ENCODE peak calls at places on chromosomes 12 and 14, in eight cellular contexts. R is NB4, E is transverse colon, W is heart right ventricle, N is psoas muscle, L is HL-60, O is adrenal gland, I is GM23248. T is an unnamed sample.

GRCh38 chr14:93655078-93655750 is 133.1 kb downstream of the PRIMA1 start:
- DNase-seq in N (no peak), O (peak), R (peak), E (no peak), L (peak), I (peak), W (peak), T (peak)

GRCh38 chr12:17691369-17691768 is 398.6 kb downstream of the RERGL start:
- DNase-seq in I (no peak), O (no peak), L (no peak), W (no peak), N (no peak), E (no peak), R (no peak), T (no peak)

GRCh38 chr14:103294091-103294490 is 39.9 kb upstream of the EIF5 start:
- DNase-seq in R (no peak), O (no peak), E (no peak), I (no peak), W (no peak), N (no peak), L (no peak), T (no peak)

GRCh38 chr14:77965919-77966435 is 166.1 kb downstream of the ADCK1 start:
- DNase-seq in I (peak), W (no peak), L (peak), E (no peak), N (no peak), O (peak), R (peak), T (no peak)

GRCh38 chr14:53603994-53604393 is 352.6 kb downstream of the BMP4 start:
- DNase-seq in N (no peak), R (no peak), O (no peak), L (no peak), E (no peak), W (no peak), I (no peak), T (no peak)

GRCh38 chr14:102819176-102819628 is 42.0 kb downstream of the TRAF3 start:
- DNase-seq in O (no peak), R (no peak), L (no peak), N (no peak), W (no peak), E (peak), I (no peak), T (peak)

GRCh38 chr12:79402626-79403025 is 288.1 kb downstream of the PAWR start:
- DNase-seq in O (no peak), L (no peak), R (no peak), N (no peak), W (no peak), I (peak), E (no peak), T (no peak)

GRCh38 chr12:89414851-89415250 is 62.5 kb upstream of the DUSP6 start:
- DNase-seq in O (no peak), E (no peak), I (peak), W (no peak), R (no peak), N (no peak), L (no peak), T (no peak)

GRCh38 chr12:119180380-119181040 is 1.8 kb downstream of the HSPB8 start:
- DNase-seq in I (peak), W (peak), R (no peak), E (peak), L (no peak), O (no peak), N (peak), T (peak)
- H3K4me3 ChIP-seq in I (peak), W (peak), R (no peak), E (peak), L (no peak), O (no peak), N (peak), T (no peak)

DNA sequence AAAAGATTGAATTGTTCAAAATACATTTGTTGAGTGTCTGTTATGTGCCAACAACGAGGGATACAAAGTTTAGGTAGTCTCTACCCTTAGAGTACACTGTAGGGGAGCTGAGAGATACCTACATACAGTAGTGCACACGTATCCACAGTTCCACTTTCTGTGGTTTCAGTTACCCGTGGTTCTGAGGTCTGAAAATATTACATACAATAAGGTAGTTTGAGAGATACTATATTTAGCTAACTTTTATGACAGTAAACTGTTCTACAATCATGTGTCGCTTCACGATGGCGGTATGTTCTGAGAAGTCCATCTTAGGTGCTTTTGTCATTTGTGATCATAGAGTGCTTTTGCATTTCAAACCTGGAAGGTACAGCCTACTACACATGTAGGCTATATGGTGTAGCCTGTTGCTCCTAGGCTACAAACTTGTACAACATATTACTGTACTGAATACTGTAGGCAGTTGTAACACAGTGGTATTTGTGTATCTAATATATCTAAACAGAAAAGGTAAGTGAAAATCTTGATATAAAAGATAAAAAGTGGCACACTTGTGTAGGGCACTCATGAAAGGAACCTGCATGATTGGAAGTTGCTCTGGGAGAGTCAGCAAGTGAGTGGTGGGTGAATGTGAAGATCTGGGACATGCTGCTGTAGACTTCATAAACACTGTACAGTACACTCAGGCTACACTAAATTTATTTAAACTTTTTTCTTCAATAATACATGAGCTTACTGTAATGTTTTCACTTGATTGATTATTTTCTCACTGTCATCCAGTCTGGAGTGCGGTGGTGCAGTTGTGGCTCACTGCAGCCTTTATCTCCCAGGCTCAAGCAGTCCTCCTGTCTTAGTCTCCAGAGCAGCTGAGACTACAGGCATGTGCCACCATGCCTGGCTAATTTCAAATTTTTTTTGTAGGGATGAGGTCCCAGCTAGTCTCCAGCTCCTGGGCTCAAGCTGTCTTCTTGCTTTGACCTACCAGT is 4.0 kb downstream of the CPSF6 start:
- DNase-seq in R (peak), N (no peak), L (no peak), O (no peak), W (no peak), E (no peak), I (no peak), T (no peak)
- H3K4me3 ChIP-seq in R (peak), N (no peak), L (no peak), O (no peak), W (no peak), E (no peak), I (no peak), T (no peak)

GRCh38 chr12:45732936-45733335 is 3.4 kb downstream of the ARID2 start:
- DNase-seq in I (peak), L (no peak), O (no peak), N (no peak), R (no peak), W (no peak), E (no peak), T (no peak)
- H3K4me3 ChIP-seq in I (peak), L (no peak), O (no peak), N (peak), R (peak), W (no peak), E (no peak), T (no peak)

GRCh38 chr12:57549203-57549908 is 488 bp upstream of the KIF5A start:
- DNase-seq in W (no peak), R (no peak), N (no peak), L (no peak), O (no peak), I (no peak), E (no peak), T (no peak)

GRCh38 chr12:57551637-57552305 is 1.9 kb downstream of the KIF5A start:
- DNase-seq in W (no peak), O (no peak), E (no peak), R (no peak), L (no peak), N (no peak), I (no peak), T (no peak)

GRCh38 chr12:57549909-57550627 is at the start of gene KIF5A:
- DNase-seq in L (no peak), R (no peak), E (peak), I (peak), W (no peak), O (peak), N (no peak), T (peak)

GRCh38 chr12:57552306-57552651 is 2.4 kb downstream of the KIF5A start:
- DNase-seq in W (no peak), L (no peak), R (no peak), I (no peak), N (no peak), O (no peak), E (no peak), T (no peak)

GRCh38 chr12:57550628-57551549 is 1.0 kb downstream of the KIF5A start:
- DNase-seq in I (no peak), N (no peak), L (no peak), R (no peak), O (no peak), E (no peak), W (no peak), T (no peak)
- H3K4me3 ChIP-seq in I (no peak), N (no peak), L (no peak), R (no peak), O (no peak), E (no peak), W (no peak), T (no peak)

DNA sequence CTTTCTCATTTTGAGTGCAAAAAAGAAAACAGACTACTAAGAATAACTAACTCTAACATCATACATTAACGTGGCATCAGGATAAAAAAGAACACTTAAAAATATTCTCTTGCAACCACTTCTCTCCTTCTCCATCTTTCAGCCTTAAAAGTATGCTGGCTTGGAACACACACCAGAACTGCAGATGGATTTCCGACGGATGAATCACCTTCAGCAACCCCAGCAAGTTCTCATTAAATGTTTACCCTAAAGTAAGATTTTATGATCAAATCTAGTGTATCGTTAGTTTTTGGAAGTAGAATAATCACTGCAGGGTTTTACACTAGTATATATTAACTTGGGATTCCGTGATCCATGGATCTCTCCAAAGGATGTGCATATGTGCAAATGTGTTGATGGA is 1.2 kb downstream of the NEK9 start:
- DNase-seq in I (peak), R (peak), L (no peak), E (no peak), O (no peak), N (no peak), W (no peak), T (no peak)
- H3K4me3 ChIP-seq in I (peak), R (peak), L (peak), E (no peak), O (no peak), N (peak), W (peak), T (no peak)

GRCh38 chr14:24332094-24332983 is 2.5 kb downstream of the ADCY4 start:
- DNase-seq in O (peak), W (peak), E (peak), L (peak), R (peak), N (peak), I (peak), T (peak)
- H3K4me3 ChIP-seq in O (no peak), W (peak), E (peak), L (peak), R (no peak), N (peak), I (no peak), T (no peak)

DNA sequence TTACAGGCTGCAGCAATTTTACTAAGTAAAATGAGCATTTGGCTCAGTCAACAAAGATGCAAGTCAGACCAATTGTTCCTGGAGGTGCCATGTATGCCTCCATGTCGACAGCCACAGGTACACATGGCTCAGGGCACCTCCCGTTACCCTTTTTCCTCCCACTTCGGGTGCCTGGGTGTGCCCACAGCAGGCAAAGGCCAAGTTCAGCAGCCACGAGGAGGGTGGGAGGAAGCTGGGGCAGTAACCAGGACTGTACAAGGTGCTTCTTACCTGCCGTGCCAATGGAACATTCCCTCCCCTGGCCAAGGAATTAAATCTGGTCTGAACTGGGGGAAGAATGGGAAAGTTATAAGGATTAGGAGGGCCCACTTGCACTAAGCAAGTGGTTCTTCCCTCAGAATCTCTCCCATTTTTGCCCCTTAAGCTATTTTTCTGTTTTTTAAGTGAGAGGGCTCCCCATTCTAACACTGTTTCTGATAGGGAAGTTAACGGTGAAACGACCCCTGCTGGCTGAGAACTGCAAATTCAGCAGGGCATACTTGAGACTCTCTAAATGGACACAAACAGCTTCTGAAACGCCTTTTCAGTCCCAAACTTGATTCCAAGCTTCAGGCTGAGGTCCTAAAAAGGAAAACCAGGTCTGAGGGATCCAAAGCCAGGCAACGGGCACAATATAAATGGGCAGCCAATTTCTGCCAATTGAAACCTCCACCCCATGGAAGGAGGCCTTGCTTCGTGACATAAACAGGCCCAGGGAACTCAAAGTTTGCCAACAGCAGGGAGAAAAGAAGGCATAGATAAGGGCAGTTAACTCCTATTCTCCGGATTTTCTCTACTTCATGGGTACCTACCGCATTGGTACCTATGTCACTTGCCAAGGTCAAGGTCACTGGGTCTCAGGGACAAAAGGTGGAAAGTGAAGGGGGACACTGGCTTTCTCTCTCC is 24.8 kb downstream of the CLECL1 start:
- DNase-seq in O (peak), E (peak), I (peak), N (peak), L (peak), W (peak), R (peak), T (peak)
- H3K4me3 ChIP-seq in O (no peak), E (no peak), I (no peak), N (no peak), L (no peak), W (no peak), R (no peak), T (no peak)

DNA sequence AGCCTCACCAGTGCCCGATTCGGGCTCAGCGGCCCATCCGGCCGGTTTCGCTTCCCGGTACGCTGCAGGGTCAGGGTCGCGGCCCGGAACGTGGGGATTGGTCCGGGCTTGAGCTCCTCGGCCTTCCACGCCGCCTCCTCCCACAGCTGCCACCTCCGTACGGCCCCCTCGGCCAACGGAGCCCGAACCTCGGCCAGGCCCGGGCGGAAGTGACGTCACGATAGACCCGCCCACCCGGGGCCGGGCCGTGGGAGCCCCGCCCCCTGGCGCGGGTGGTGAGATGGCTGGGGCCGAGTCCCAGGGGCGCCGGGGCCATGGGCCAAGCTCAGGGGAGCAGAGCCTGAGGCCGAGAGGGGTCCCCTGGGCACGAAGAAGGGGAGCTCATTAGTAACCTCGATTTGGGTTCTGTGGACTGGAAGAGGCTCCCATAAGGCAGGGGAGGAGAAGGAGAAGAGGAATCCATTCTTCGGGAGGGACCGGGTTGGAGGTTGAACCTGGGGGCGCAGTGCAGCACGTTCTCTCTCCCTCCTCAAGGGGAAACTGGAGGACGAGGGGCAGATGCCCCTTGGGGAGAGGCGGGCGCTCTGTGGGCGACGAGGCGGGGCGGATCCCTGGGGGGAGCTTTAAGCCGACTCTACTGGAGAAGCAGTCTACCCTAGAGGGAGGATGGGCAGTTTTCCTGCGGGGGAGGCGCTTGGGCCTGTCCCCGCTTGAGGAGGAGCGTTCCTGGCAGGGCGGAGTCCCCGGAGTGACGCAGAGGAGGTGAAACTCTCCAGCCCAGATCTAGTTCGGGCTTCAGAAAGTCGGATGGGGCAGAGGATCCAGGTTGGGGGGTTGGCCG is at the start of gene MLF2:
- DNase-seq in L (peak), O (peak), E (peak), N (peak), R (peak), W (peak), I (peak), T (peak)
- H3K4me3 ChIP-seq in L (peak), O (peak), E (peak), N (peak), R (peak), W (peak), I (peak), T (peak)

GRCh38 chr12:51322452-51322851 is 1.5 kb downstream of the BIN2 start:
- DNase-seq in W (no peak), N (no peak), O (no peak), E (no peak), L (no peak), R (peak), I (no peak), T (no peak)

GRCh38 chr12:51324953-51325352 is 979 bp upstream of the BIN2 start:
- DNase-seq in R (no peak), I (no peak), N (no peak), L (no peak), E (no peak), W (no peak), O (no peak), T (no peak)

GRCh38 chr12:51321882-51322281 is 2.1 kb downstream of the BIN2 start:
- DNase-seq in E (no peak), N (no peak), W (no peak), I (no peak), L (no peak), O (no peak), R (no peak), T (no peak)

GRCh38 chr12:51323966-51324895 is at the start of gene BIN2:
- DNase-seq in I (no peak), W (peak), N (peak), E (peak), L (peak), R (peak), O (peak), T (peak)

GRCh38 chr12:51323317-51323960 is 535 bp downstream of the BIN2 start:
- DNase-seq in I (no peak), W (no peak), O (no peak), R (peak), L (no peak), N (no peak), E (peak), T (no peak)
- H3K4me3 ChIP-seq in I (no peak), W (peak), O (no peak), R (peak), L (peak), N (peak), E (peak), T (no peak)

T was measured in mucosa of descending colon.